ENCODE peak calls at places on chromosome 1, in seven cellular contexts. G is NT2/D1, L is SK-N-SH, Y is HepG2, K is K562, P is HCT116, O is GM12878. S is an unnamed sample.

GRCh38 chr1:177864530-177865305 is 105.1 kb downstream of the SEC16B start:
- DNase-seq in G (no peak), L (no peak), Y (no peak), K (no peak), P (no peak), O (no peak), S (no peak)

GRCh38 chr1:54571326-54571725 is 23.3 kb downstream of the ACOT11 start:
- DNase-seq in G (no peak), L (no peak), Y (no peak), K (no peak), P (no peak), O (no peak), S (no peak)

GRCh38 chr1:30707412-30708360 is 15.7 kb downstream of the MATN1 start:
- DNase-seq in G (peak), L (peak), Y (peak), K (peak), P (peak), O (no peak), S (no peak)

GRCh38 chr1:70090875-70091274 is 114.5 kb downstream of the LRRC40 start:
- DNase-seq in G (no peak), L (no peak), Y (no peak), K (no peak), P (no peak), O (no peak), S (no peak)

GRCh38 chr1:99264201-99265021 is at the start of gene PLPPR4:
- DNase-seq in G (peak), L (peak), Y (no peak), K (peak), P (peak), O (no peak), S (peak)

GRCh38 chr1:109613396-109614147 is 5.8 kb downstream of the GNAT2 start:
- DNase-seq in G (no peak), L (no peak), Y (no peak), K (no peak), P (no peak), O (no peak), S (no peak)

GRCh38 chr1:156832434-156832833 is 15.8 kb upstream of the SH2D2A start:
- DNase-seq in G (no peak), L (peak), Y (no peak), K (no peak), P (no peak), O (no peak), S (no peak)

GRCh38 chr1:75126611-75127101 is 7.5 kb upstream of the LHX8 start:
- DNase-seq in G (no peak), L (no peak), Y (no peak), K (no peak), P (no peak), O (no peak), S (no peak)

GRCh38 chr1:20416706-20417105 is 69.3 kb downstream of the CAMK2N1 start:
- DNase-seq in G (no peak), L (no peak), Y (no peak), K (no peak), P (no peak), O (no peak), S (no peak)

GRCh38 chr1:186925881-186926676 is 97.3 kb downstream of the PLA2G4A start:
- DNase-seq in G (no peak), L (no peak), Y (no peak), K (no peak), P (no peak), O (no peak), S (no peak)

GRCh38 chr1:155044812-155045690 is 6.1 kb upstream of the ADAM15 start:
- DNase-seq in G (peak), L (peak), Y (peak), K (peak), P (no peak), O (no peak), S (peak)

GRCh38 chr1:12179111-12179519 is 12.3 kb downstream of the TNFRSF1B start:
- DNase-seq in G (no peak), L (no peak), Y (peak), K (no peak), P (peak), O (no peak), S (no peak)

GRCh38 chr1:117569956-117570355 is 35.9 kb upstream of the TENT5C start:
- DNase-seq in G (no peak), L (peak), Y (no peak), K (no peak), P (no peak), O (no peak), S (no peak)

GRCh38 chr1:117572546-117572945 is 33.3 kb upstream of the TENT5C start:
- DNase-seq in G (no peak), L (no peak), Y (no peak), K (no peak), P (no peak), O (no peak), S (no peak)

GRCh38 chr1:117568999-117569398 is 36.8 kb upstream of the TENT5C start:
- DNase-seq in G (no peak), L (no peak), Y (no peak), K (no peak), P (no peak), O (no peak), S (peak)

GRCh38 chr1:117571496-117571895 is 34.4 kb upstream of the TENT5C start:
- DNase-seq in G (no peak), L (no peak), Y (no peak), K (no peak), P (no peak), O (no peak), S (no peak)

DNA sequence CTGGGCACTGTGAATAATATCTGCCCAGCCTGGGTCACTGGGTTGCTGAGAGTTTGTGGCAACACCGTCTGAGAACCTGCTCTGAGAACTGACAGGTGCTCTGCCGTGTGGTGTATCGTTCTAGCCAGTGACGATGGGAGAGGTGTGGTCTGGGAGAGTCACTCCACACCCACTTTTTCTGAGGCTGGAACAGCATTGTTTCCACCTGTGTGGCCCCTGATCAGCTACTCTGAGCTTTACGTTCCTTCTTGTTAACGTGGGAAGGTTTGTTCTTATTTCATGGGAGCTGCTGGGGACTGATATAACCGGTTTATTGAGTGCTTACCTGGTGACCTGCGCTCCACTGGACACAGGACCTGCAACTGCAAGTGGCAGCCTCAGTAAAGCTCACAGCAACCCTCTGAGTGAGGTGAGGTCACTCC is 34.8 kb upstream of the TENT5C start:
- DNase-seq in G (no peak), L (peak), Y (no peak), K (no peak), P (no peak), O (no peak), S (peak)
- TF ChIP-seq YY1 in G (no peak), L (no peak), Y (no peak), K (no peak), P (no peak), O (no peak), S (no peak)

DNA sequence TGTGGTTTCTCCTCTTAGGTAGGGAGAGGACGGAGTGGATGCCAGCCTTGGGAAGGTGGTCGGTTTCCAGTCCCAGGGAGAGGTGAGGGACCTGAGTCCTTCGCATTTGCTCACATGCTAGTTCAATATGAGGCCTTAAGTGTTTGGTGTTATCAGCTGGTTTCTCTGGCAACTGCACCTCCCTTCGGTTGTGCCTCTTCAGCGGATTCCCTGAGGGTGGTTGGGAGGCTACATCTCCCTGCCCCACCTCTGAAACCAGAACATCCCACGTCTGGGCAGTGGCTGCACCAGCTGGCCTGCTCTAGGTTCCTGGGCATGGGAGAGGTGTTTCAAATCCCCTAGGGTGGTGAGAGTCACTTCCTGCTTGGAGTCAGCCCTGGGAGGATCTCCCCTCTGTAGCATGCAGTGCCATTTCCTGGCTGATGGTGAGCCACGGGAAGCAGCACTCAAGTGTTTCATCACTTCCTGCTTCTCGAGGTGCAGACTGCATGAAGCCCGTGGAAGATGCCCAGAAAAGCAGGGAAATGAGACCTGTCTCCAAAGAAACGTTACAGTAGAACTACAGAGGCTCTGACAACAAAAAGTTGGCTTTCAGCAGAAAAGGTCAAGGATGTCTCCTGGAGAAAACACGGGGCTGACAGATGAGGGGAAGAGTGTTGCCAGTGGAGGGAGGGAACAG is 4.5 kb downstream of the TMEM125 start:
- DNase-seq in G (no peak), L (no peak), Y (no peak), K (peak), P (no peak), O (no peak), S (no peak)
- TF ChIP-seq YY1 in G (no peak), L (no peak), Y (no peak), K (no peak), P (no peak), O (no peak), S (no peak)

GRCh38 chr1:41493117-41493536 is 8.6 kb upstream of the EDN2 start:
- DNase-seq in G (no peak), L (no peak), Y (no peak), K (peak), P (peak), O (no peak), S (no peak)
- TF ChIP-seq YY1 in G (no peak), L (no peak), Y (no peak), K (no peak), P (no peak), O (no peak), S (no peak)

DNA sequence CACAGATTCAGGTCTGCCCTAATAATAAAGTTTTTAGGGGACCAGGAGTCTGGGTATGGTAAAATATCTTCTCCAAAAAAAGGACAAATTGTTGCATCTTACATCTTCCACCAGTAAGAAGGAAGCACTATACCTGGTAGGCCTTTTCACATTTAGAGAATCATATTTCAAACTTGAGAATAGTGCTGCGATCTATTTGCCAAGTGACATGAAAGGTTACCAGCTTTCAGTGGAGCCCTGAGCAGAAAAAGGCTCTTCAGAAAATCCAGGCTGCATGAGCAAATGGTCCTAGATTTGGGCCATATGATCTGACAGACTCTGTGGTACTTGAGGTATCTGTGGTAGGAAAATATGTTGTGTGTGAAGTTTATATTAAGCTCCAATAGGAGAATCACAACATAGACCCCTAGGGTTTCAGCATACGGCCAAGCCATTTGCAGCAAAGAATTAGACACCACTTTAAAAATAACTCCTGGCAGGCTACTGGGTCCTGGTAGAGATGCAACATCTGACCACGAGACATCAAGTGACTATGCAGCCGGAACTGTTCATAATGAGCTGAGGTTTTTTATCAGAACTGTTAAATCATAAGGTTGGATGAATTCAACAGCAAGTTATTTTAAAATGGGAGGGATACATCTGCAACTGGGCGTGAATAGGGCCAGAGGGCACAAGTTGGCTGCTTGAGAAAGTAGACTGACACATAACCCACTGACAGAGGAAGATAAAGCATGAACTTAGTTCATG is 38.6 kb upstream of the CCDC190 start:
- DNase-seq in G (no peak), L (no peak), Y (no peak), K (no peak), P (no peak), O (no peak), S (no peak)
- TF ChIP-seq YY1 in G (no peak), L (no peak), Y (no peak), K (no peak), P (no peak), O (no peak), S (no peak)

GRCh38 chr1:202343652-202344349 is 2.1 kb upstream of the UBE2T start:
- DNase-seq in G (no peak), L (peak), Y (peak), K (peak), P (peak), O (no peak), S (no peak)
- TF ChIP-seq YY1 in G (no peak), L (no peak), Y (no peak), K (no peak), P (no peak), O (no peak), S (no peak)

GRCh38 chr1:8026976-8027747 is 1.1 kb upstream of the ERRFI1 start:
- DNase-seq in G (no peak), L (no peak), Y (peak), K (no peak), P (no peak), O (no peak), S (no peak)
- TF ChIP-seq YY1 in G (no peak), L (no peak), Y (no peak), K (no peak), P (no peak), O (no peak), S (no peak)

GRCh38 chr1:111204211-111204883 is 3.9 kb upstream of the DENND2D start:
- DNase-seq in G (no peak), L (peak), Y (no peak), K (no peak), P (peak), O (peak), S (no peak)
- TF ChIP-seq YY1 in G (no peak), L (no peak), Y (no peak), K (no peak), P (peak), O (no peak), S (no peak)

GRCh38 chr1:216076751-216077150 is 346.5 kb downstream of the USH2A start:
- DNase-seq in G (no peak), L (no peak), Y (no peak), K (no peak), P (no peak), O (no peak), S (no peak)

GRCh38 chr1:216086678-216087077 is 336.6 kb downstream of the USH2A start:
- DNase-seq in G (no peak), L (no peak), Y (no peak), K (no peak), P (no peak), O (no peak), S (no peak)

GRCh38 chr1:216081445-216081844 is 341.8 kb downstream of the USH2A start:
- DNase-seq in G (no peak), L (no peak), Y (peak), K (no peak), P (no peak), O (no peak), S (no peak)
- TF ChIP-seq YY1 in G (no peak), L (no peak), Y (no peak), K (no peak), P (no peak), O (no peak), S (no peak)